ENCODE peak calls at places on chromosomes 11 and 22, in eight cellular contexts. J is brain microvascular endothelial cell; N is HCEC 1CT; B is upper lobe of right lung; Z is endothelial cell; S is stimulated activated CD8-positive, alpha-beta memory T cell treated with anti-CD3 and anti-CD28 coated beads, Interleukin-4, amount 100 ng/mL, for 1 hour; R is CD8-positive, alpha-beta memory T cell; Q is Caco-2. D is an unnamed sample.

GRCh38 chr11:128420277-128420676 is 167.1 kb downstream of the ETS1 start:
- DNase-seq in J (no peak), N (no peak), B (no peak), Z (no peak), S (no peak), R (no peak), Q (no peak), D (no peak)

GRCh38 chr22:43439368-43440102 is 27.7 kb downstream of the MPPED1 start:
- DNase-seq in J (no peak), N (no peak), B (peak), Z (no peak), S (no peak), R (no peak), Q (no peak), D (no peak)

GRCh38 chr11:120235024-120235628 is 4.8 kb upstream of the POU2F3 start:
- DNase-seq in J (no peak), N (peak), B (peak), Z (peak), S (no peak), R (peak), Q (peak), D (no peak)

GRCh38 chr11:13098890-13099289 is 89.8 kb downstream of the RASSF10 start:
- DNase-seq in J (no peak), N (no peak), B (no peak), Z (no peak), S (no peak), R (no peak), Q (no peak), D (no peak)

GRCh38 chr11:80082386-80082785 is 641.6 kb upstream of the TENM4 start:
- DNase-seq in J (no peak), N (no peak), B (no peak), Z (no peak), S (no peak), R (no peak), Q (no peak), D (no peak)

GRCh38 chr11:118607401-118608267 is at the start of gene PHLDB1:
- DNase-seq in J (peak), N (peak), B (peak), Z (peak), S (no peak), R (peak), Q (peak), D (peak)

GRCh38 chr11:19963697-19964340 is 196.5 kb downstream of the DBX1 start:
- DNase-seq in J (no peak), N (no peak), B (no peak), Z (no peak), S (no peak), R (no peak), Q (no peak), D (no peak)

GRCh38 chr11:111450480-111451320 is 61.5 kb downstream of the BTG4 start:
- DNase-seq in J (no peak), N (peak), B (no peak), Z (no peak), S (no peak), R (no peak), Q (no peak), D (peak)

GRCh38 chr22:39530692-39531331 is 1.7 kb downstream of the RPS19BP1 start:
- DNase-seq in J (peak), N (peak), B (no peak), Z (no peak), S (no peak), R (no peak), Q (no peak), D (no peak)

GRCh38 chr11:95045791-95046190 is 3.4 kb upstream of the KDM4F start:
- DNase-seq in J (no peak), N (no peak), B (no peak), Z (no peak), S (no peak), R (no peak), Q (no peak), D (no peak)

GRCh38 chr11:9489366-9489765 is 28.6 kb downstream of the ZNF143 start:
- DNase-seq in J (peak), N (peak), B (no peak), Z (no peak), S (no peak), R (no peak), Q (no peak), D (no peak)

GRCh38 chr22:42791721-42792452 is 65.2 kb downstream of the ARFGAP3 start:
- DNase-seq in J (no peak), N (no peak), B (peak), Z (no peak), S (no peak), R (no peak), Q (no peak), D (no peak)

GRCh38 chr11:131618203-131618602 is 247.8 kb downstream of the NTM start:
- DNase-seq in J (no peak), N (no peak), B (no peak), Z (no peak), S (no peak), R (no peak), Q (no peak), D (no peak)

GRCh38 chr22:45157907-45158306 is 5.8 kb upstream of the NUP50 start:
- DNase-seq in J (no peak), N (no peak), B (no peak), Z (no peak), S (no peak), R (no peak), Q (no peak), D (no peak)

GRCh38 chr22:27213291-27213690 is 555.9 kb downstream of the MIAT start:
- DNase-seq in J (no peak), N (no peak), B (no peak), Z (no peak), S (no peak), R (no peak), Q (no peak), D (no peak)

GRCh38 chr11:27837895-27838563 is 137.8 kb upstream of the BDNF start:
- DNase-seq in J (no peak), N (no peak), B (no peak), Z (no peak), S (no peak), R (no peak), Q (no peak), D (no peak)

GRCh38 chr11:116136987-116137674 is 632.9 kb upstream of the CADM1 start:
- DNase-seq in J (no peak), N (no peak), B (no peak), Z (no peak), S (no peak), R (no peak), Q (no peak), D (no peak)

D was measured in globus pallidus.